ENCODE peak calls at places on chromosomes 2 and 18, in eight cellular contexts. M is brain microvascular endothelial cell; T is activated CD4-positive, CD25-positive, alpha-beta regulatory T cell; O is M059J; G is psoas muscle; E is left colon; F is mesenteric fat pad; H is ELR. Y is an unnamed sample.

GRCh38 chr2:98532761-98533160 is 75.6 kb downstream of the COA5 start:
- DNase-seq in M (no peak), T (no peak), O (no peak), G (no peak), E (no peak), F (no peak), H (no peak), Y (no peak)

GRCh38 chr2:240458900-240459391 is 23.5 kb downstream of the GPC1 start:
- DNase-seq in M (no peak), T (no peak), O (no peak), G (peak; percentile 14), E (peak; percentile 4), F (no peak), H (no peak), Y (no peak)

GRCh38 chr2:126895336-126895735 is 3.4 kb upstream of the TEX51 start:
- DNase-seq in M (no peak), T (no peak), O (no peak), G (no peak), E (no peak), F (no peak), H (no peak), Y (no peak)

GRCh38 chr2:138536302-138536701 is 34.7 kb downstream of the SPOPL start:
- DNase-seq in M (no peak), T (no peak), O (peak; percentile 78), G (no peak), E (no peak), F (no peak), H (no peak), Y (peak; percentile 27)

GRCh38 chr2:69645026-69645425 is 1.5 kb upstream of the AAK1 start:
- DNase-seq in M (no peak), T (no peak), O (peak; percentile 21), G (no peak), E (no peak), F (no peak), H (peak; percentile 22), Y (peak; percentile 71)

GRCh38 chr2:134027980-134028379 is 225.9 kb upstream of the MGAT5 start:
- DNase-seq in M (no peak), T (no peak), O (no peak), G (peak; percentile 29), E (no peak), F (no peak), H (no peak), Y (peak; percentile 11)

GRCh38 chr18:63970803-63971191 is 916 bp downstream of the SERPINB8 start:
- DNase-seq in M (no peak), T (no peak), O (no peak), G (peak; percentile 39), E (peak; percentile 69), F (no peak), H (peak; percentile 81), Y (peak; percentile 71)

GRCh38 chr18:11759456-11759855 is 70.4 kb downstream of the GNAL start:
- DNase-seq in M (no peak), T (no peak), O (no peak), G (no peak), E (no peak), F (peak; percentile 87), H (no peak), Y (no peak)

GRCh38 chr2:234986346-234986745 is 34.5 kb downstream of the SH3BP4 start:
- DNase-seq in M (no peak), T (no peak), O (no peak), G (no peak), E (no peak), F (no peak), H (no peak), Y (peak; percentile 35)

GRCh38 chr2:29705636-29706035 is 215.8 kb downstream of the ALK start:
- DNase-seq in M (no peak), T (no peak), O (no peak), G (no peak), E (no peak), F (no peak), H (no peak), Y (no peak)

GRCh38 chr2:232456296-232457120 is 555 bp downstream of the ALPI start:
- DNase-seq in M (no peak), T (no peak), O (no peak), G (no peak), E (no peak), F (peak; percentile 73), H (no peak), Y (no peak)

GRCh38 chr2:239747274-239747673 is 277.9 kb downstream of the NDUFA10 start:
- DNase-seq in M (no peak), T (no peak), O (no peak), G (no peak), E (no peak), F (no peak), H (no peak), Y (no peak)

GRCh38 chr18:48548921-48549320 is 10.1 kb downstream of the CTIF start:
- DNase-seq in M (no peak), T (no peak), O (no peak), G (no peak), E (no peak), F (no peak), H (no peak), Y (no peak)

GRCh38 chr2:109322111-109322510 is 193.1 kb downstream of the SH3RF3 start:
- DNase-seq in M (peak; percentile 79), T (no peak), O (peak; percentile 92), G (peak; percentile 90), E (peak; percentile 61), F (peak; percentile 93), H (peak; percentile 93), Y (peak; percentile 99)

GRCh38 chr2:118853647-118854367 is 6.4 kb upstream of the EN1 start:
- DNase-seq in M (no peak), T (no peak), O (no peak), G (no peak), E (no peak), F (no peak), H (no peak), Y (no peak)

GRCh38 chr18:48264508-48264907 is 144.7 kb downstream of the ZBTB7C start:
- DNase-seq in M (no peak), T (no peak), O (peak; percentile 37), G (no peak), E (no peak), F (no peak), H (peak; percentile 24), Y (peak; percentile 5)

GRCh38 chr2:198066597-198066996 is 262.2 kb downstream of the PLCL1 start:
- DNase-seq in M (no peak), T (no peak), O (no peak), G (no peak), E (no peak), F (no peak), H (no peak), Y (no peak)

GRCh38 chr18:44893045-44893706 is 212.5 kb downstream of the SETBP1 start:
- DNase-seq in M (no peak), T (no peak), O (peak; percentile 72), G (no peak), E (no peak), F (no peak), H (no peak), Y (peak; percentile 40)

GRCh38 chr2:134917219-134917957 is 1.2 kb upstream of the CCNT2 start:
- DNase-seq in M (no peak), T (no peak), O (peak; percentile 10), G (peak; percentile 17), E (peak; percentile 32), F (no peak), H (no peak), Y (no peak)

GRCh38 chr18:50190236-50190635 is 4.7 kb downstream of the MYO5B start:
- DNase-seq in M (peak; percentile 2), T (no peak), O (peak; percentile 5), G (no peak), E (no peak), F (no peak), H (peak; percentile 13), Y (no peak)

GRCh38 chr2:37862620-37863019 is 62.5 kb upstream of the RMDN2 start:
- DNase-seq in M (no peak), T (no peak), O (no peak), G (no peak), E (no peak), F (no peak), H (no peak), Y (no peak)

GRCh38 chr2:105919826-105920225 is 175.1 kb downstream of the NCK2 start:
- DNase-seq in M (peak; percentile 63), T (peak; percentile 6), O (peak; percentile 14), G (no peak), E (peak; percentile 21), F (no peak), H (peak; percentile 46), Y (peak; percentile 65)

GRCh38 chr2:170354855-170355649 is 177.1 kb downstream of the MYO3B start:
- DNase-seq in M (no peak), T (no peak), O (no peak), G (no peak), E (no peak), F (no peak), H (no peak), Y (no peak)

GRCh38 chr18:32550958-32551357 is 80.3 kb upstream of the GAREM1 start:
- DNase-seq in M (peak; percentile 2), T (no peak), O (no peak), G (no peak), E (no peak), F (no peak), H (no peak), Y (no peak)

GRCh38 chr2:212956665-212957064 is 194.7 kb downstream of the IKZF2 start:
- DNase-seq in M (no peak), T (no peak), O (peak; percentile 32), G (no peak), E (no peak), F (no peak), H (no peak), Y (no peak)

GRCh38 chr2:219578811-219579210 is 6.7 kb downstream of the INHA start:
- DNase-seq in M (no peak), T (no peak), O (no peak), G (no peak), E (no peak), F (no peak), H (no peak), Y (peak; percentile 47)

GRCh38 chr18:58781627-58782194 is 83.0 kb upstream of the ZNF532 start:
- DNase-seq in M (peak; percentile 87), T (peak; percentile 27), O (peak; percentile 83), G (peak; percentile 75), E (peak; percentile 70), F (no peak), H (peak; percentile 81), Y (peak; percentile 83)

GRCh38 chr18:13217466-13217961 is 1.0 kb upstream of the LDLRAD4 start:
- DNase-seq in M (no peak), T (peak; percentile 19), O (peak; percentile 44), G (peak; percentile 72), E (peak; percentile 80), F (no peak), H (peak; percentile 23), Y (peak; percentile 19)

GRCh38 chr2:192035731-192036442 is 158.8 kb downstream of the TMEFF2 start:
- DNase-seq in M (peak; percentile 47), T (no peak), O (peak; percentile 59), G (no peak), E (no peak), F (no peak), H (peak; percentile 42), Y (peak; percentile 78)

GRCh38 chr2:234240917-234241316 is 190.4 kb downstream of the SPP2 start:
- DNase-seq in M (peak; percentile 37), T (no peak), O (peak; percentile 82), G (no peak), E (no peak), F (no peak), H (peak; percentile 91), Y (peak; percentile 69)

GRCh38 chr2:219638217-219638947 is 11.0 kb downstream of the SLC4A3 start:
- DNase-seq in M (no peak), T (no peak), O (no peak), G (no peak), E (no peak), F (peak; percentile 68), H (no peak), Y (no peak)

GRCh38 chr18:47793609-47794008 is 136.8 kb downstream of the SMAD2 start:
- DNase-seq in M (no peak), T (no peak), O (no peak), G (no peak), E (no peak), F (no peak), H (no peak), Y (no peak)

GRCh38 chr2:219168526-219168925 is 1.3 kb downstream of the SLC23A3 start:
- DNase-seq in M (no peak), T (no peak), O (no peak), G (no peak), E (no peak), F (no peak), H (no peak), Y (no peak)

GRCh38 chr18:63161032-63161727 is 158.4 kb downstream of the BCL2 start:
- DNase-seq in M (no peak), T (peak; percentile 32), O (no peak), G (no peak), E (no peak), F (no peak), H (no peak), Y (no peak)

Y was measured in EH.